ENCODE peak calls at places on chromosomes 6 and 20, in six cellular contexts. One of them, this sample, is unnamed.

GRCh38 chr6:157898169-157898568 is 75.1 kb downstream of the SNX9 start:
- DNase-seq in spleen: no peak
- DNase-seq in IMR-90: no peak
- DNase-seq in NB4: peak
- DNase-seq in upper lobe of left lung: no peak
- DNase-seq in heart left ventricle: no peak
- DNase-seq in this sample: peak

GRCh38 chr20:19883501-19883900 is 125.4 kb downstream of the RIN2 start:
- DNase-seq in spleen: no peak
- DNase-seq in IMR-90: no peak
- DNase-seq in NB4: no peak
- DNase-seq in upper lobe of left lung: no peak
- DNase-seq in heart left ventricle: no peak
- DNase-seq in this sample: no peak

GRCh38 chr6:21845018-21845417 is 251.5 kb downstream of the SOX4 start:
- DNase-seq in spleen: no peak
- DNase-seq in IMR-90: no peak
- DNase-seq in NB4: no peak
- DNase-seq in upper lobe of left lung: no peak
- DNase-seq in heart left ventricle: peak
- DNase-seq in this sample: no peak

GRCh38 chr6:134678436-134678889 is 271.4 kb downstream of the ALDH8A1 start:
- DNase-seq in spleen: no peak
- DNase-seq in IMR-90: peak
- DNase-seq in NB4: no peak
- DNase-seq in upper lobe of left lung: no peak
- DNase-seq in heart left ventricle: peak
- DNase-seq in this sample: no peak

GRCh38 chr6:56869346-56869745 is 85.6 kb upstream of the BEND6 start:
- DNase-seq in spleen: no peak
- DNase-seq in IMR-90: no peak
- DNase-seq in NB4: no peak
- DNase-seq in upper lobe of left lung: no peak
- DNase-seq in heart left ventricle: no peak
- DNase-seq in this sample: no peak

GRCh38 chr6:10873374-10873773 is 8.5 kb downstream of the GCM2 start:
- DNase-seq in spleen: no peak
- DNase-seq in IMR-90: no peak
- DNase-seq in NB4: no peak
- DNase-seq in upper lobe of left lung: no peak
- DNase-seq in heart left ventricle: no peak
- DNase-seq in this sample: no peak

GRCh38 chr6:119830069-119830468 is 480.5 kb upstream of the MAN1A1 start:
- DNase-seq in spleen: no peak
- DNase-seq in IMR-90: no peak
- DNase-seq in NB4: no peak
- DNase-seq in upper lobe of left lung: no peak
- DNase-seq in heart left ventricle: no peak
- DNase-seq in this sample: no peak

GRCh38 chr6:16704706-16705402 is 56.4 kb downstream of the ATXN1 start:
- DNase-seq in spleen: no peak
- DNase-seq in IMR-90: peak
- DNase-seq in NB4: peak
- DNase-seq in upper lobe of left lung: no peak
- DNase-seq in heart left ventricle: no peak
- DNase-seq in this sample: no peak

GRCh38 chr6:150229775-150230561 is 87.1 kb downstream of the PPP1R14C start:
- DNase-seq in spleen: no peak
- DNase-seq in IMR-90: peak
- DNase-seq in NB4: no peak
- DNase-seq in upper lobe of left lung: no peak
- DNase-seq in heart left ventricle: no peak
- DNase-seq in this sample: no peak

GRCh38 chr6:100463685-100464161 is 998 bp downstream of the SIM1 start:
- DNase-seq in spleen: no peak
- DNase-seq in IMR-90: no peak
- DNase-seq in NB4: no peak
- DNase-seq in upper lobe of left lung: no peak
- DNase-seq in heart left ventricle: no peak
- DNase-seq in this sample: no peak

GRCh38 chr6:6587696-6588063 is 840 bp upstream of the LY86 start:
- DNase-seq in spleen: no peak
- DNase-seq in IMR-90: no peak
- DNase-seq in NB4: peak
- DNase-seq in upper lobe of left lung: no peak
- DNase-seq in heart left ventricle: no peak
- DNase-seq in this sample: no peak

GRCh38 chr20:11581271-11581670 is 336.4 kb upstream of the BTBD3 start:
- DNase-seq in spleen: no peak
- DNase-seq in IMR-90: no peak
- DNase-seq in NB4: peak
- DNase-seq in upper lobe of left lung: no peak
- DNase-seq in heart left ventricle: no peak
- DNase-seq in this sample: peak

GRCh38 chr20:44770480-44771171 is 25.0 kb downstream of the KCNK15 start:
- DNase-seq in spleen: peak
- DNase-seq in IMR-90: no peak
- DNase-seq in NB4: peak
- DNase-seq in upper lobe of left lung: no peak
- DNase-seq in heart left ventricle: no peak
- DNase-seq in this sample: no peak

GRCh38 chr6:15132854-15133670 is 112.8 kb upstream of the JARID2 start:
- DNase-seq in spleen: no peak
- DNase-seq in IMR-90: peak
- DNase-seq in NB4: peak
- DNase-seq in upper lobe of left lung: peak
- DNase-seq in heart left ventricle: no peak
- DNase-seq in this sample: no peak

GRCh38 chr6:132153221-132153896 is 202.2 kb upstream of the CCN2 start:
- DNase-seq in spleen: no peak
- DNase-seq in IMR-90: peak
- DNase-seq in NB4: no peak
- DNase-seq in upper lobe of left lung: no peak
- DNase-seq in heart left ventricle: no peak
- DNase-seq in this sample: no peak

GRCh38 chr6:168091381-168092264 is 12.6 kb upstream of the FRMD1 start:
- DNase-seq in spleen: peak
- DNase-seq in IMR-90: no peak
- DNase-seq in NB4: no peak
- DNase-seq in upper lobe of left lung: no peak
- DNase-seq in heart left ventricle: no peak
- DNase-seq in this sample: no peak

DNA sequence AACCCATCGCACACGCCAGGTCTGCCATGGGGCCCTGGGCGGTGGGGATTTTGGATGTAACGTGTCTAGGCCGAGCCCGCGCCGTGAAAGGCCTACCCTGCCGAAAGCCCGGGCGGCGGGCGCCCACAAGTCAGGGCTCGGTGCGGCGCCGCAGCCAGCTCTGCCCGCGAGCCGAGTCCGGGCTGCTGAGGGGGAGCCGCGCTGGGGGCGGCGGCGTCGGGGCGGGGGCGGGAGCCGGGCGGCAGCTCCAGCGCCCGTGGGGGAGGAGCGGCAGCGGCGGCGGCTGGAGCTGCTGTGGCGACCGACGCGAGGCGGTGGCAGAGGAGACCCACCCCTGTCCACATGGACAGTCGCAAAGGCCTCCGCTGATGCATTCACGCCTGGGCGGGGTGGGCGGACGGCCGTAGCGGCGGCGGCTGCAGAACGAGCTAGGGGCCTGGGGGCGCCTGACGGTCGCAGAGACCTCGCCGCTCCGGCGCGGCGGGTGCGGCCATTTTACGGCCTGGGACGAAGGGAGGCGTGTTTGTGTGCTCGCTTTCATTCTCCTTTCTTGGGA is at the start of gene SENP6:
- DNase-seq in spleen: peak
- DNase-seq in IMR-90: peak
- DNase-seq in NB4: peak
- DNase-seq in upper lobe of left lung: peak
- DNase-seq in heart left ventricle: peak
- DNase-seq in this sample: peak
- TF ChIP-seq POLR2A in spleen: peak
- TF ChIP-seq POLR2A in IMR-90: peak
- TF ChIP-seq POLR2A in NB4: peak
- TF ChIP-seq POLR2A in upper lobe of left lung: peak
- TF ChIP-seq POLR2A in heart left ventricle: no peak
- TF ChIP-seq POLR2A in this sample: peak

GRCh38 chr20:45933231-45934045 is 1.0 kb upstream of the PCIF1 start:
- DNase-seq in spleen: peak
- DNase-seq in IMR-90: peak
- DNase-seq in NB4: peak
- DNase-seq in upper lobe of left lung: peak
- DNase-seq in heart left ventricle: peak
- DNase-seq in this sample: peak
- TF ChIP-seq POLR2A in spleen: no peak
- TF ChIP-seq POLR2A in IMR-90: no peak
- TF ChIP-seq POLR2A in NB4: no peak
- TF ChIP-seq POLR2A in upper lobe of left lung: no peak
- TF ChIP-seq POLR2A in heart left ventricle: no peak
- TF ChIP-seq POLR2A in this sample: no peak

DNA sequence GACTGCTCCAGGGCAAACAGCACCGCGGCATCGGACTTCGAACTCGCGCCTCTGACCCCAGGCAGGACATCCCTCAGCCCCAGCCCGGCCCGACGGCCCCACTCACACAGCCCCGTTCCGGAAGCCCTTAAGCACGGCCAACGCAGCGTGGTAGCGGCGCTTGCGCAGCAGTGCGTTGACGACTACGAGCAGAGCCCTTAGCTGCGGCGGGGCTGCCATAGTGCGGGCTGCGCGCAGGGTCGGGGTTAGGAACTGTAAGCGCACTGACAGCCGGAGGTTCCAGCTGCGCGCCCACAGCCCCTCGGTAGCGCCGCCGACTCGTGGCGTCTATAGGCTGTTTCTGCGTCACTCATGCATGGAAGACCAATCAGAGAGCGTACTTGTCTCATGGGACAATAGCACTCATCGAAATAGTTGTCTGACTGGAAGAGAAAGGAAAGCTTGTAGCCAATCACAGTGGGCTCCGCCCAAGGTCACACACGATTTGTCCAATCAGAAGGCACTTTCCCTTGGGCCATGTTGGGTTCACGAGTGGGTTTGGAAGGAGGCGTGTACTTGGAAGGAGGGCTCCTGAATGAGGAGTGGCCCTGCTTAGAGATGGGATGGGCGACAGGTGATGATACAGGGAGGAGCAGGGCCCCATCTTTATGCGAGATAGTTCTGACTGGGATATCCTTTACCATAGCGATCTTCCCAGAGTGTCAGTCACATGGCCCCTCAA is at the start of gene PXMP4:
- DNase-seq in spleen: peak
- DNase-seq in IMR-90: peak
- DNase-seq in NB4: peak
- DNase-seq in upper lobe of left lung: peak
- DNase-seq in heart left ventricle: peak
- DNase-seq in this sample: peak
- TF ChIP-seq POLR2A in spleen: no peak
- TF ChIP-seq POLR2A in IMR-90: no peak
- TF ChIP-seq POLR2A in NB4: peak
- TF ChIP-seq POLR2A in upper lobe of left lung: no peak
- TF ChIP-seq POLR2A in heart left ventricle: no peak
- TF ChIP-seq POLR2A in this sample: peak

GRCh38 chr6:12295558-12296254 is 5.5 kb downstream of the EDN1 start:
- DNase-seq in spleen: peak
- DNase-seq in IMR-90: no peak
- DNase-seq in NB4: no peak
- DNase-seq in upper lobe of left lung: no peak
- DNase-seq in heart left ventricle: no peak
- DNase-seq in this sample: no peak

GRCh38 chr6:12293234-12293930 is 3.2 kb downstream of the EDN1 start:
- DNase-seq in spleen: no peak
- DNase-seq in IMR-90: no peak
- DNase-seq in NB4: no peak
- DNase-seq in upper lobe of left lung: no peak
- DNase-seq in heart left ventricle: no peak
- DNase-seq in this sample: no peak

GRCh38 chr6:12294851-12295536 is 4.8 kb downstream of the EDN1 start:
- DNase-seq in spleen: no peak
- DNase-seq in IMR-90: no peak
- DNase-seq in NB4: no peak
- DNase-seq in upper lobe of left lung: no peak
- DNase-seq in heart left ventricle: no peak
- DNase-seq in this sample: no peak

GRCh38 chr6:12296255-12296573 is 6.1 kb downstream of the EDN1 start:
- DNase-seq in spleen: no peak
- DNase-seq in IMR-90: peak
- DNase-seq in NB4: no peak
- DNase-seq in upper lobe of left lung: no peak
- DNase-seq in heart left ventricle: no peak
- DNase-seq in this sample: no peak

GRCh38 chr6:12293931-12294800 is 4.0 kb downstream of the EDN1 start:
- DNase-seq in spleen: no peak
- DNase-seq in IMR-90: no peak
- DNase-seq in NB4: no peak
- DNase-seq in upper lobe of left lung: no peak
- DNase-seq in heart left ventricle: no peak
- DNase-seq in this sample: no peak
- TF ChIP-seq POLR2A in spleen: no peak
- TF ChIP-seq POLR2A in IMR-90: no peak
- TF ChIP-seq POLR2A in NB4: no peak
- TF ChIP-seq POLR2A in upper lobe of left lung: no peak
- TF ChIP-seq POLR2A in heart left ventricle: no peak
- TF ChIP-seq POLR2A in this sample: no peak